ENCODE peak calls at places on chromosomes 4 and X, in seven cellular contexts. S, Z, I, A, F, L and Y are unnamed samples.

GRCh38 chr4:11424000-11424399 is 4.7 kb downstream of the HS3ST1 start:
- DNase-seq in S (peak), Z (peak), I (no peak), A (peak), F (peak), L (no peak), Y (peak)

GRCh38 chrX:136214551-136214950 is 36.6 kb downstream of the MAP7D3 start:
- DNase-seq in S (peak), Z (peak), I (no peak), A (no peak), F (no peak), L (no peak), Y (peak)

GRCh38 chr4:17376205-17376604 is 135.7 kb downstream of the QDPR start:
- DNase-seq in S (peak), Z (no peak), I (no peak), A (no peak), F (no peak), L (no peak), Y (no peak)

GRCh38 chrX:103831803-103832544 is at the start of gene RAB9B:
- DNase-seq in S (peak), Z (peak), I (peak), A (peak), F (peak), L (peak), Y (peak)

GRCh38 chrX:13220916-13221315 is 98.9 kb downstream of the ATXN3L start:
- DNase-seq in S (peak), Z (peak), I (no peak), A (no peak), F (no peak), L (no peak), Y (peak)

GRCh38 chr4:17595471-17596005 is 18.5 kb downstream of the LAP3 start:
- DNase-seq in S (no peak), Z (no peak), I (no peak), A (peak), F (no peak), L (no peak), Y (no peak)

GRCh38 chr4:118918388-118918787 is 29.7 kb downstream of the SYNPO2 start:
- DNase-seq in S (peak), Z (peak), I (no peak), A (no peak), F (no peak), L (no peak), Y (peak)

GRCh38 chr4:140743194-140743931 is 12.8 kb downstream of the TBC1D9 start:
- DNase-seq in S (peak), Z (peak), I (no peak), A (no peak), F (peak), L (no peak), Y (peak)

GRCh38 chr4:113468165-113469022 is 293.1 kb downstream of the CAMK2D start:
- DNase-seq in S (peak), Z (peak), I (peak), A (no peak), F (peak), L (peak), Y (peak)

GRCh38 chrX:14354541-14354940 is 174.8 kb upstream of the GLRA2 start:
- DNase-seq in S (no peak), Z (peak), I (no peak), A (no peak), F (no peak), L (no peak), Y (no peak)

GRCh38 chr4:153987291-153987690 is 198.4 kb upstream of the SFRP2 start:
- DNase-seq in S (peak), Z (peak), I (no peak), A (no peak), F (no peak), L (no peak), Y (no peak)

GRCh38 chr4:89598602-89599001 is 238.4 kb downstream of the SNCA start:
- DNase-seq in S (peak), Z (peak), I (no peak), A (no peak), F (peak), L (no peak), Y (peak)

GRCh38 chrX:95076449-95076848 is 1402.4 kb downstream of the FAM133A start:
- DNase-seq in S (peak), Z (peak), I (no peak), A (no peak), F (peak), L (no peak), Y (peak)

GRCh38 chr4:108703966-108704365 is 53.6 kb downstream of the OSTC start:
- DNase-seq in S (no peak), Z (no peak), I (no peak), A (no peak), F (no peak), L (no peak), Y (no peak)

GRCh38 chr4:111400736-111401135 is 744.5 kb upstream of the FAM241A start:
- DNase-seq in S (peak), Z (peak), I (no peak), A (no peak), F (no peak), L (no peak), Y (peak)

GRCh38 chr4:152165851-152166250 is 370.0 kb downstream of the FBXW7 start:
- DNase-seq in S (no peak), Z (no peak), I (no peak), A (no peak), F (no peak), L (no peak), Y (no peak)

GRCh38 chr4:40675166-40675565 is 45.5 kb upstream of the RBM47 start:
- DNase-seq in S (no peak), Z (no peak), I (no peak), A (no peak), F (no peak), L (no peak), Y (no peak)

GRCh38 chrX:14641681-14642655 is 112.6 kb downstream of the GLRA2 start:
- DNase-seq in S (no peak), Z (no peak), I (no peak), A (no peak), F (no peak), L (no peak), Y (no peak)

GRCh38 chrX:1536712-1537030 is 314 bp downstream of the P2RY8 start:
- DNase-seq in S (no peak), Z (no peak), I (no peak), A (no peak), F (no peak), L (no peak), Y (no peak)

GRCh38 chrX:2176274-2176673 is 324.5 kb downstream of the DHRSX start:
- DNase-seq in S (no peak), Z (no peak), I (no peak), A (no peak), F (no peak), L (no peak), Y (no peak)

GRCh38 chr4:17619416-17620105 is 5.1 kb downstream of the MED28 start:
- DNase-seq in S (peak), Z (no peak), I (no peak), A (no peak), F (no peak), L (no peak), Y (no peak)

GRCh38 chr4:88697588-88698329 is at the start of gene NAP1L5:
- DNase-seq in S (peak), Z (peak), I (peak), A (peak), F (peak), L (peak), Y (no peak)

GRCh38 chr4:168028568-168028967 is 63.8 kb upstream of the ANXA10 start:
- DNase-seq in S (no peak), Z (peak), I (no peak), A (no peak), F (no peak), L (peak), Y (peak)

GRCh38 chr4:51831133-51831532 is 11.8 kb upstream of the DCUN1D4 start:
- DNase-seq in S (peak), Z (peak), I (peak), A (no peak), F (peak), L (peak), Y (peak)

GRCh38 chr4:125736057-125736456 is 421.3 kb downstream of the FAT4 start:
- DNase-seq in S (peak), Z (peak), I (no peak), A (no peak), F (peak), L (no peak), Y (peak)

GRCh38 chrX:125004799-125005198 is 314.9 kb upstream of the TEX13C start:
- DNase-seq in S (no peak), Z (peak), I (no peak), A (no peak), F (no peak), L (no peak), Y (peak)

GRCh38 chr4:26235500-26235899 is 85.3 kb upstream of the RBPJ start:
- DNase-seq in S (peak), Z (peak), I (peak), A (no peak), F (no peak), L (peak), Y (peak)

GRCh38 chr4:60729194-60729593 is 470.9 kb upstream of the ADGRL3 start:
- DNase-seq in S (no peak), Z (no peak), I (no peak), A (no peak), F (no peak), L (no peak), Y (no peak)

GRCh38 chr4:6781113-6781512 is 1.4 kb upstream of the KIAA0232 start:
- DNase-seq in S (no peak), Z (no peak), I (no peak), A (no peak), F (no peak), L (no peak), Y (no peak)